ENCODE peak calls at places on chromosomes 1 and 21, in nine cellular contexts. K, J, X, W, I, E, S, B and N are unnamed samples.

GRCh38 chr1:184419734-184420161 is 32.9 kb downstream of the C1orf21 start:
- DNase-seq in B (no peak), E (no peak), I (no peak), K (no peak), W (no peak), S (no peak), J (peak), X (no peak), N (no peak)

GRCh38 chr1:200355815-200356214 is 54.0 kb downstream of the ZNF281 start:
- DNase-seq in I (no peak), X (no peak), E (no peak), J (no peak), K (no peak), S (no peak), B (no peak), W (no peak), N (no peak)

GRCh38 chr1:226813671-226814591 is 56.5 kb upstream of the PSEN2 start:
- DNase-seq in I (no peak), S (no peak), X (no peak), J (no peak), E (no peak), K (no peak), W (no peak), B (no peak), N (no peak)

GRCh38 chr1:16093611-16094010 is 20.2 kb upstream of the FAM131C start:
- DNase-seq in X (no peak), B (no peak), W (no peak), K (no peak), J (no peak), E (no peak), S (no peak), I (no peak), N (no peak)

GRCh38 chr21:40053007-40053406 is 185.8 kb downstream of the PCP4 start:
- DNase-seq in K (no peak), W (no peak), I (peak), E (peak), S (peak), X (peak), B (no peak), J (no peak), N (peak)

GRCh38 chr1:34127006-34128000 is 37.7 kb downstream of the CSMD2 start:
- DNase-seq in B (no peak), K (no peak), X (no peak), E (no peak), I (no peak), W (no peak), J (no peak), S (no peak), N (no peak)

GRCh38 chr1:58689167-58689566 is 10.7 kb downstream of the MYSM1 start:
- DNase-seq in S (no peak), B (no peak), X (no peak), I (no peak), K (no peak), W (no peak), E (no peak), J (no peak), N (no peak)

GRCh38 chr1:243420968-243421675 is 165.3 kb downstream of the SDCCAG8 start:
- DNase-seq in X (no peak), J (no peak), E (no peak), B (peak), I (no peak), S (no peak), W (no peak), K (peak), N (no peak)

GRCh38 chr1:170742600-170742999 is 78.7 kb downstream of the PRRX1 start:
- DNase-seq in W (no peak), I (no peak), B (no peak), E (no peak), S (no peak), J (no peak), K (no peak), X (no peak), N (no peak)

GRCh38 chr1:103527331-103527730 is 1.8 kb downstream of the RNPC3 start:
- DNase-seq in X (no peak), W (no peak), I (no peak), B (no peak), E (no peak), K (no peak), S (no peak), J (peak), N (no peak)

GRCh38 chr21:36115138-36115710 is 19.7 kb upstream of the CBR3 start:
- DNase-seq in B (no peak), S (no peak), W (no peak), J (no peak), I (no peak), X (no peak), K (no peak), E (no peak), N (no peak)

GRCh38 chr21:42107881-42108553 is 36.9 kb downstream of the UMODL1 start:
- DNase-seq in I (peak), B (peak), J (peak), X (peak), S (peak), K (peak), E (peak), W (peak), N (peak)

GRCh38 chr1:53687886-53688285 is 51.1 kb downstream of the GLIS1 start:
- DNase-seq in W (no peak), K (no peak), E (no peak), J (no peak), S (no peak), I (no peak), X (no peak), B (peak), N (no peak)

GRCh38 chr1:50214764-50215163 is 106.0 kb downstream of the ELAVL4 start:
- DNase-seq in B (no peak), S (no peak), K (no peak), I (no peak), X (no peak), W (no peak), E (no peak), J (no peak), N (no peak)

GRCh38 chr21:45991606-45992301 is 10.2 kb downstream of the COL6A1 start:
- DNase-seq in X (peak), J (no peak), E (peak), B (no peak), I (peak), W (no peak), K (no peak), S (no peak), N (no peak)

GRCh38 chr21:45992311-45993209 is 11.0 kb downstream of the COL6A1 start:
- DNase-seq in J (peak), E (peak), X (peak), W (peak), I (peak), B (no peak), K (no peak), S (peak), N (peak)

GRCh38 chr21:45994086-45994661 is 12.6 kb downstream of the COL6A1 start:
- DNase-seq in E (peak), J (peak), S (peak), I (peak), K (no peak), X (peak), W (peak), B (peak), N (peak)

GRCh38 chr21:45994738-45995685 is 13.4 kb downstream of the COL6A1 start:
- DNase-seq in K (no peak), X (peak), J (no peak), B (no peak), I (peak), S (peak), W (peak), E (peak), N (peak)

DNA sequence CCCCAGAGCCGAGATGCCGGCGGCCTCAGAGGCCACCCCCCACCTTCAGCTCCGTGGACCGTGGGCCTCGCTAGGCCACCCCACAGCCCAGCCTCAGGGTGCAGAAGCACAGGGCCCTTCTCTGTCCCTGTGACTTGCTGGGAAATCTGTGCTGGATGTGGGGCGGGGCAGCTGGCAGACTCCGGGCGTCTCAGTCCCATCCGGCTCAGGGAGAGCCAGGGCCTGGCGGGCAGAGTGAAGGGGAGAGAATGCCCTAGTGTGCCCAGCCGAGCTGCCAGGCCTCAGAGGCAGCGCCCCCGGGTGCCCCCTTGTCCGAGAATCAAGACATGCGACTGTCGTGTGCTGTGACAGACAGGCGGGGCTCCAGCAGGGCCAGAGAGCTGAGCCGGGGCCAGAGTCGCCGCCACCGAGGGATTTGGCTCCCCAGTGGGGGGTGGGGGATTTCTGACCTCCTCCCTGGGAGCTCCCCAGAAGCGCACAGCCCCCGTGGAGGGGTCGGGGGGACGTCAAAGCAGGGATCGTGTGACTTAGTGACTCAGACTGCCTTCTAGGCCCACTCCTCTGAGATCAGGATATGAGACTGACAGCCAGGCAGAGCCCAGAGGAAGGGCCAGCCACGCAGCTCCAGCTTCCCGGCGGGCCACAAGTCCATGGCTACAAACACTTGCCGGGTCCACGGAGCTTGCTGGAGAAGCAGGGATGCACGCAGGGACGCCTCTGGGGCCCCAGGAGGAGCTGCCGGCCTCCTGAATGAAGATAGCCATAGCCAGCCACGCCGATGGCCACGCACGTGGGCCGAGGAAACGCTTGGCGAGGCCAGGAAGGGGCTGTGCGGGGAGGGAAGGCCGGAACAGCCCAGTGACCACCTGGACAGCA is 11.9 kb downstream of the COL6A1 start:
- DNase-seq in W (peak), K (no peak), I (peak), E (peak), J (peak), S (peak), X (peak), B (no peak), N (peak)
- H3K4me3 ChIP-seq in W (no peak), K (no peak), I (no peak), E (no peak), J (no peak), S (no peak), X (no peak), B (no peak), N (no peak)

DNA sequence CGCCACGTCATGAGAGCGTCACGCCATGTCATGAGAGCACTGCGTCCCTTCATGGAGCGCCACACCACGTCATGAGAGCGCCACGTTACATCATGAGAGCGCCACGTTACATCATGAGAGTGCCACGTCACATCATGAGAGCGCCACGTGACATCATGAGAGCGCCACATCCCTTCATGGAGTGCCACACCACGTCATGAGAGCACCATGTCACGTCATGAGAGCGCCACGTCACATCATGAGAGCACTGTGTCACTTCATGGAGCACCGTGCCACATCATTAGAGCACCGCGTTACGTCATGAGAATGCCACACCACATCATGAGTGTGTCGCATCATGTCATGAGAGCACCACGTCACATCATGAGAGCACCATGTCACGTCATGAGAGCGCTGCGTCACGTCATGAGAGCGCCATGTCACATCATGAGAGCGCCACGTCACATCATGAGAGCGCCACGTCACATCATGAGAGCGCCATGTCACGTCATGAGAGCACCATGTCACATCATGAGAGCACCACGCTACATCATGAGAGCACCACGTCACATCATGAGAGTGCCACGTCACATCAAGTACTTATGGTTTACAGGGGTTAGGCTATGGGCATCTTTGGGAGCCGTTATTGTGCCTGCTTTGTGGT is 9.8 kb upstream of the NLRP3 start:
- DNase-seq in X (no peak), S (no peak), I (no peak), K (no peak), B (no peak), J (no peak), E (no peak), W (no peak), N (no peak)
- H3K4me3 ChIP-seq in X (no peak), S (no peak), I (no peak), K (no peak), B (no peak), J (no peak), E (no peak), W (no peak), N (no peak)

GRCh38 chr1:117679868-117680267 is 74.0 kb downstream of the TENT5C start:
- DNase-seq in W (no peak), E (no peak), X (no peak), I (no peak), K (no peak), B (no peak), J (no peak), S (no peak), N (no peak)

GRCh38 chr1:117679299-117679698 is 73.5 kb downstream of the TENT5C start:
- DNase-seq in X (no peak), K (no peak), B (no peak), E (no peak), J (no peak), W (peak), S (no peak), I (no peak), N (no peak)

GRCh38 chr1:117676615-117677130 is 70.8 kb downstream of the TENT5C start:
- DNase-seq in J (no peak), K (no peak), S (no peak), B (no peak), I (peak), W (no peak), X (no peak), E (no peak), N (no peak)

GRCh38 chr1:117680316-117681002 is 74.6 kb downstream of the TENT5C start:
- DNase-seq in S (no peak), E (no peak), B (no peak), X (no peak), J (no peak), K (no peak), I (no peak), W (no peak), N (no peak)

DNA sequence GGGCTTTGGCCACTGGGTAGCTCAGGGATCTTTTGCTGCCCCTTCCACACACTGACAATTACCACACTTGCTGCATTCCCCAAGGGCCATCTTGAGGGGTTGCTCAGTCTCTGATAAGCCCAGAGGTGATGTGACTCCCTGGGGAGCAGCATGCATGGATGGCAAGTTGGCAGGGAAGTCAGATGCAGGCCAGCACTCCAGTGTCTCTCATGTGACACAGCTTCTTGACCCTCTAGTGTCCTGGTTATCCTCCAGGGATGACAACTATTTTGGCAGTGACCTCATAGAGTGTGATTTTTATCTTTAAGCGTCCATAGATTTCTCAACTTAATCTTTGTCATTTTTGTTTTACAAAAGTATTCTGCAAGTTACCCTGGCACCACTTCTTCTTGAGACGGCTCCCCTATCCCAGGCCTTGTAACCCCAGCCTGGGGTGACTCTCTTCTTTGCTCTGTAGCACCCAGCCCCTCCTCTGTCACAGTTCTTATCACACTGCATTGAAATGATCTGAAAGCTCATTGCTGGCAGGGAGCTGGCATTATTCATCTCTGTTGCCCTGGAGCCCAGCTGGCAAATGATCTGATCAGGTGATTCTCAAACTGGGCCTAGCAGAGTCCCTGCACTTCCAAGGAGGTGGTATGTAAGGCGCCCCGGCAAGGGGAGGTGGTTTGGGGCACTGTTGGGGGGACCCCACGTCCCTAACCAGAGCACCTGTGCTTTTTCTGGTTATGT is 72.6 kb downstream of the TENT5C start:
- DNase-seq in B (no peak), W (peak), E (peak), S (no peak), X (no peak), I (peak), J (no peak), K (no peak), N (peak)
- H3K4me3 ChIP-seq in B (no peak), W (no peak), E (peak), S (no peak), X (no peak), I (no peak), J (no peak), K (no peak), N (no peak)

DNA sequence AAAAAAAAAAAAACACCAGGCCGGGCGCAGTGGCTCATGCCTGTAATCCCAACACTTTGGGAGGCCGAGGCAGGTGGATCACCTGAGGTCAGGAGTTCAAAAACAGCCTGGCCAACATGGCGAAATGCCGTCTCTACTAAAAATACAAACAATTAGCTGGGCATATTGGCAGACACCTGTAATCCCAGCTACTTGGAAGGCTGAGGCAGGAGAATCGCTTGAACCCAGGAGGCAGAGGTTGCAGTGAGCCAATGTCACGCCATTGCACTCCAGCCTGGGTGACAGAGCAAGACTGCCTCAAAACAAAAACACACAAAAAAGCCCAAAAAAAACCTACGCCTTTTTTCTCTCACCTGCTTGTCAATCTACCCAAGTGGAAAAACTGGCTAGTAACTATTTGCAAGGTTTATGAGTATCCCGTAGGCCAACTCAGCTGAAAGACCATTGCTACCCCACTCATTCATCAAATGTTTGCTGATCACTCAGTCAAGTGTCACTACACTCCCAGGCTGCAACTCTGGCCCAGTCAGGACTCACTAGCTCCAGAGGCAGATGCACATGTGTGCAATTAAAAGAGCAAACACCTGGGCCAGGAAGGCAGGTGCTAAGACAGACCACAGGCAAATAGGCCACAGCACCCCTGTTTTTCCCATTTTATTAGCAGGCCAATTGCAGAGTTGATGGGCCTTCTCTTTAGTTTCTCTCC is 2.0 kb downstream of the CSRP1 start:
- DNase-seq in J (no peak), W (no peak), S (no peak), X (no peak), I (peak), E (no peak), B (no peak), K (no peak), N (no peak)
- H3K4me3 ChIP-seq in J (no peak), W (no peak), S (no peak), X (peak), I (peak), E (peak), B (peak), K (peak), N (no peak)

GRCh38 chr1:113934006-113934405 is 4.9 kb downstream of the HIPK1 start:
- DNase-seq in W (no peak), J (no peak), S (no peak), X (no peak), I (no peak), E (no peak), K (no peak), B (no peak), N (no peak)
- H3K4me3 ChIP-seq in W (no peak), J (no peak), S (no peak), X (no peak), I (no peak), E (no peak), K (no peak), B (no peak), N (no peak)

GRCh38 chr1:24329797-24330543 is 10.8 kb downstream of the GRHL3 start:
- DNase-seq in J (no peak), S (no peak), I (no peak), K (no peak), B (peak), X (no peak), E (no peak), W (no peak), N (no peak)
- H3K4me3 ChIP-seq in J (no peak), S (no peak), I (no peak), K (no peak), B (no peak), X (no peak), E (no peak), W (no peak), N (no peak)

GRCh38 chr1:8427986-8428385 is 110.1 kb downstream of the SLC45A1 start:
- DNase-seq in K (no peak), W (no peak), B (no peak), X (peak), J (no peak), I (no peak), S (no peak), E (peak), N (peak)
- H3K4me3 ChIP-seq in K (no peak), W (no peak), B (no peak), X (no peak), J (no peak), I (no peak), S (no peak), E (no peak), N (no peak)

GRCh38 chr1:17561561-17561985 is 22.1 kb downstream of the ARHGEF10L start:
- DNase-seq in S (no peak), J (peak), X (peak), I (peak), K (no peak), W (peak), B (no peak), E (peak), N (peak)
- H3K4me3 ChIP-seq in S (no peak), J (no peak), X (no peak), I (no peak), K (no peak), W (no peak), B (no peak), E (no peak), N (no peak)